ENCODE peak calls at places on chromosomes 7 and 10, in eight cellular contexts. C is lung, B is fibroblast of lung, T is PC-3, Z is endothelial cell, Y is A549, X is foreskin fibroblast, G is sigmoid colon. N is an unnamed sample.

GRCh38 chr7:87948371-87948770 is 14.3 kb downstream of the ADAM22 start:
- DNase-seq in Y (no peak), C (no peak), G (no peak), T (no peak), Z (no peak), X (no peak), B (no peak), N (no peak)

GRCh38 chr10:44977287-44978212 is 1.1 kb downstream of the DEPP1 start:
- DNase-seq in X (no peak), G (peak), Y (no peak), Z (no peak), B (no peak), C (no peak), T (no peak), N (no peak)

GRCh38 chr10:120131183-120131582 is 238.7 kb downstream of the SEC23IP start:
- DNase-seq in B (peak), X (no peak), T (peak), Y (no peak), Z (peak), G (no peak), C (no peak), N (peak)

GRCh38 chr10:97713828-97714400 is 384 bp downstream of the MARVELD1 start:
- DNase-seq in X (peak), G (peak), C (peak), T (peak), Z (peak), B (peak), Y (peak), N (peak)

GRCh38 chr7:149573519-149573918 is 75.9 kb upstream of the ZNF746 start:
- DNase-seq in X (no peak), Z (no peak), G (no peak), Y (no peak), T (no peak), B (no peak), C (no peak), N (no peak)

GRCh38 chr7:150429699-150430098 is 20.7 kb upstream of the GIMAP8 start:
- DNase-seq in B (no peak), X (no peak), Z (no peak), G (no peak), Y (no peak), C (no peak), T (no peak), N (no peak)

GRCh38 chr10:48214701-48215100 is 59.8 kb downstream of the FRMPD2 start:
- DNase-seq in Z (no peak), C (no peak), X (no peak), Y (no peak), T (no peak), B (no peak), G (no peak), N (no peak)

GRCh38 chr10:88733215-88733614 is 26.6 kb upstream of the LIPN start:
- DNase-seq in Y (no peak), B (no peak), G (no peak), T (no peak), X (no peak), Z (no peak), C (no peak), N (peak)

GRCh38 chr10:30155401-30155800 is 96.0 kb upstream of the JCAD start:
- DNase-seq in G (no peak), T (no peak), Y (no peak), C (no peak), B (peak), Z (no peak), X (no peak), N (peak)

GRCh38 chr10:32950457-32951109 is 7.4 kb downstream of the ITGB1 start:
- DNase-seq in Z (no peak), C (no peak), B (no peak), T (peak), G (no peak), Y (no peak), X (no peak), N (no peak)

GRCh38 chr7:101985646-101986199 is 168.3 kb downstream of the CUX1 start:
- DNase-seq in Y (no peak), C (no peak), B (no peak), T (no peak), X (no peak), G (no peak), Z (no peak), N (no peak)

GRCh38 chr10:104117839-104118323 is 4.1 kb upstream of the SFR1 start:
- DNase-seq in X (peak), B (peak), Z (no peak), G (no peak), Y (peak), T (peak), C (peak), N (no peak)

GRCh38 chr10:119742988-119743646 is 17.3 kb downstream of the INPP5F start:
- DNase-seq in C (no peak), Z (no peak), B (peak), Y (no peak), T (no peak), G (no peak), X (peak), N (no peak)

GRCh38 chr7:47678641-47679380 is 96.9 kb upstream of the TNS3 start:
- DNase-seq in T (no peak), Y (no peak), Z (no peak), C (no peak), X (no peak), G (no peak), B (no peak), N (no peak)

GRCh38 chr7:124085168-124085567 is 52.3 kb upstream of the TMEM229A start:
- DNase-seq in X (no peak), T (peak), Y (no peak), G (no peak), Z (no peak), C (no peak), B (peak), N (no peak)

GRCh38 chr7:50068850-50069551 is 24.0 kb downstream of the ZPBP start:
- DNase-seq in G (no peak), Z (no peak), X (no peak), Y (no peak), T (peak), B (peak), C (no peak), N (peak)

GRCh38 chr10:81953420-81953819 is 78.4 kb downstream of the NRG3 start:
- DNase-seq in Y (no peak), C (no peak), G (no peak), Z (no peak), X (peak), T (no peak), B (peak), N (peak)

GRCh38 chr10:75091173-75091572 is 20.3 kb upstream of the SAMD8 start:
- DNase-seq in X (peak), T (no peak), G (no peak), C (no peak), Z (no peak), Y (no peak), B (no peak), N (no peak)

GRCh38 chr10:31999261-31999660 is 57.0 kb downstream of the KIF5B start:
- DNase-seq in Z (no peak), C (no peak), T (no peak), X (no peak), B (peak), Y (no peak), G (no peak), N (no peak)

GRCh38 chr10:71899665-71900412 is 48.8 kb upstream of the PSAP start:
- DNase-seq in B (no peak), Y (no peak), T (no peak), C (peak), X (no peak), Z (no peak), G (no peak), N (no peak)

GRCh38 chr10:78973901-78974408 is 94.8 kb upstream of the ZMIZ1 start:
- DNase-seq in C (peak), B (peak), Y (peak), X (peak), G (peak), T (peak), Z (peak), N (peak)

GRCh38 chr7:4845740-4846142 is 16.1 kb downstream of the PAPOLB start:
- DNase-seq in X (peak), Y (no peak), Z (peak), G (peak), B (no peak), C (no peak), T (no peak), N (no peak)

GRCh38 chr10:97676770-97677581 is 10.1 kb downstream of the AVPI1 start:
- DNase-seq in B (peak), G (no peak), T (peak), C (peak), Y (peak), X (peak), Z (no peak), N (peak)

GRCh38 chr7:27409311-27409710 is 166.7 kb downstream of the EVX1 start:
- DNase-seq in X (no peak), B (no peak), C (no peak), Z (no peak), G (no peak), T (no peak), Y (no peak), N (no peak)

GRCh38 chr7:1567893-1568292 is 1.9 kb downstream of the PSMG3 start:
- DNase-seq in G (no peak), B (peak), T (peak), X (peak), C (no peak), Y (no peak), Z (no peak), N (no peak)

GRCh38 chr7:138077809-138078208 is 1.6 kb downstream of the AKR1D1 start:
- DNase-seq in Y (no peak), G (no peak), X (no peak), Z (no peak), C (no peak), B (no peak), T (peak), N (no peak)

DNA sequence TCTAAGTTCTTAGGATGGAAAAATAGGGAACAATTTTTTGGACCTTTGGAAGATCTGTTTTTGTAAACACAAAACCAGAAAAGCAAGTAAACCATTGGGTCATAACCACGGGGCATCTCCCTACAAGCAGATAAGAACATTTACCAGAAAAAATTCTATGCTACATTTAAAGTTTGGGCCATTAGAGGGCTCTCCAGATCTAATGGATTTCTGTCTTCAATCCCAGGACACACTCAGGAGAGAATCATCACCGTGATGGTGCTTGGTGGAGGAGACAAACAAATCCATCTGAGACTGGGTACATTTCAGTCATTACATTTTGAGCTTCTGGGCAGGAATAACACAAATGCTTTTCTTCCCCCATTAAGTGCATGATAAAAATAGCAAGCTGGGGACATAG is 178.4 kb upstream of the TARP start:
- DNase-seq in Z (no peak), T (peak), Y (peak), G (no peak), X (peak), B (peak), C (no peak), N (peak)
- TF ChIP-seq CTCF in Z (no peak), T (peak), Y (peak), G (no peak), X (peak), B (peak), C (no peak), N (peak)

DNA sequence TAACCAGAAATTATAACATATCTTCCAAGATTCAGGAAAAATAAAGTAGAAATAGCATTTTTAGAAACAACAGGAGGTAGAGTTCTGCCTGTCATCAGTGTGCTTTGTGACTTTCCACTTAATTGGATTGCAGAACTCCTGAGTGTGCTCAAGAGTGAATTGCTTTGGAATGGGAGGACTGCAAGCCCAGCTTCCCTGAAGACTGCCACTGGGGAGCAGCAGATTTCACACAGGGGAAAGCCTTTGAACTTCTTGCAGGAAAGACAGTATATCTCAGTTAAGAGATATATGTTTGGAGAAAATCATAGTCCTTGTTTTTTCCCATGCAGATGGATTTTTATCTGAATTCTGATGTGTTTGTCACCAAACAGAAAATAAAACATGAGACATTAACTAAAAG is 124.5 kb downstream of the TMEM168 start:
- DNase-seq in T (no peak), Z (no peak), G (no peak), C (no peak), Y (no peak), X (peak), B (no peak), N (no peak)
- TF ChIP-seq CTCF in T (no peak), Z (no peak), G (no peak), C (no peak), Y (no peak), X (no peak), B (peak), N (no peak)

DNA sequence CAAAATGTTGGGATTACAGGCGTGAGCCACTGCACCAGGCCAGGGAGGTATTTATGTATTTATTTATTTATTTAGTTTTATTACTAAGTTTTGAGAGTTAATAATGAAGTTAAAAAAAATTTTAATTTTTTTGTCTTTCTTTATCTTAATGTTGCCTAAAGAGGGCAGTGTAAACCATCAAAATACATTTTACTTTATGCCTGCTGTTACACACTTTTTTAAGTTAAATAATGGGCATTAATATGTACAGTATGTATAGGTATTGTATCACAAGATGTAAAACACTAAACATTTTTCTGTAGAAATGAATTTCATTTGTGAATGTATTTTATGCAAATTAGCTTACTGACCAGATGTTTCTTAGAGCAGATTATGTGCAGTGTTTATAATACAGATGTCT is 129.4 kb downstream of the AASS start:
- DNase-seq in C (no peak), Z (no peak), B (no peak), T (peak), Y (no peak), G (no peak), X (peak), N (peak)
- TF ChIP-seq CTCF in C (no peak), Z (no peak), B (no peak), T (peak), Y (no peak), G (no peak), X (no peak), N (peak)

GRCh38 chr10:35379226-35380137 is 43.2 kb downstream of the CCNY start:
- DNase-seq in C (no peak), T (peak), X (peak), Z (peak), G (no peak), Y (no peak), B (peak), N (no peak)
- TF ChIP-seq CTCF in C (no peak), T (peak), X (no peak), Z (no peak), G (no peak), Y (no peak), B (no peak), N (no peak)

GRCh38 chr7:116451958-116452729 is 47.4 kb upstream of the CAV2 start:
- DNase-seq in G (no peak), B (no peak), X (no peak), T (no peak), Z (no peak), Y (no peak), C (no peak), N (no peak)
- TF ChIP-seq CTCF in G (no peak), B (no peak), X (no peak), T (peak), Z (no peak), Y (no peak), C (no peak), N (no peak)

N was measured in MM.1S.